ENCODE peak calls at places on chromosomes 3 and 15, in seven cellular contexts. N, O, P, F, H, A and J are unnamed samples.
A peak's percentile ranks its signal among the peaks of the same experiment; 100 is the strongest.

GRCh38 chr3:44323341-44323955 is 15.1 kb upstream of the TCAIM start:
- DNase-seq in N (peak; percentile 80), O (peak; percentile 65), P (peak; percentile 63), F (peak; percentile 17), H (peak; percentile 68), A (peak; percentile 71), J (no peak)

GRCh38 chr3:136189043-136189442 is 7.1 kb downstream of the MSL2 start:
- DNase-seq in N (no peak), O (no peak), P (no peak), F (no peak), H (no peak), A (no peak), J (no peak)

GRCh38 chr15:71753346-71753745 is 57.0 kb upstream of the NR2E3 start:
- DNase-seq in N (peak; percentile 57), O (no peak), P (peak; percentile 9), F (no peak), H (no peak), A (no peak), J (no peak)

GRCh38 chr15:61749169-61749568 is 311.1 kb downstream of the VPS13C start:
- DNase-seq in N (peak; percentile 75), O (no peak), P (no peak), F (no peak), H (no peak), A (no peak), J (no peak)

GRCh38 chr3:42698911-42699230 is 3.7 kb downstream of the HHATL start:
- DNase-seq in N (no peak), O (no peak), P (no peak), F (no peak), H (no peak), A (no peak), J (peak; percentile 77)

GRCh38 chr3:133627789-133628188 is 34.0 kb downstream of the TOPBP1 start:
- DNase-seq in N (no peak), O (no peak), P (no peak), F (no peak), H (no peak), A (no peak), J (no peak)

GRCh38 chr15:62985768-62986167 is 56.8 kb upstream of the TPM1 start:
- DNase-seq in N (no peak), O (no peak), P (peak; percentile 56), F (no peak), H (no peak), A (no peak), J (no peak)

GRCh38 chr3:42755681-42756578 is 17.1 kb downstream of the CCDC13 start:
- DNase-seq in N (peak; percentile 43), O (no peak), P (peak; percentile 22), F (no peak), H (no peak), A (peak; percentile 50), J (no peak)

GRCh38 chr3:90007786-90008499 is 900.5 kb downstream of the EPHA3 start:
- DNase-seq in N (no peak), O (no peak), P (no peak), F (no peak), H (no peak), A (peak; percentile 66), J (no peak)

GRCh38 chr15:87873501-87873900 is 383.0 kb downstream of the NTRK3 start:
- DNase-seq in N (no peak), O (no peak), P (no peak), F (no peak), H (no peak), A (no peak), J (no peak)

GRCh38 chr15:72800819-72801481 is 17.4 kb upstream of the ADPGK start:
- DNase-seq in N (peak; percentile 5), O (no peak), P (no peak), F (no peak), H (no peak), A (no peak), J (no peak)

GRCh38 chr15:92882697-92883642 is 17.2 kb upstream of the CHD2 start:
- DNase-seq in N (no peak), O (peak; percentile 28), P (no peak), F (no peak), H (no peak), A (peak; percentile 68), J (no peak)

GRCh38 chr15:70936326-70936725 is 43.7 kb downstream of the LRRC49 start:
- DNase-seq in N (no peak), O (no peak), P (no peak), F (no peak), H (no peak), A (no peak), J (no peak)

GRCh38 chr3:179322481-179323196 is at the start of gene ZNF639:
- DNase-seq in N (peak; percentile 89), O (peak; percentile 96), P (peak; percentile 60), F (peak; percentile 54), H (peak; percentile 86), A (peak; percentile 87), J (peak; percentile 95)

GRCh38 chr3:177914224-177914623 is 622.0 kb upstream of the KCNMB2 start:
- DNase-seq in N (no peak), O (no peak), P (no peak), F (no peak), H (no peak), A (no peak), J (no peak)

GRCh38 chr3:194031867-194032635 is 103.9 kb upstream of the HES1 start:
- DNase-seq in N (no peak), O (no peak), P (no peak), F (no peak), H (no peak), A (no peak), J (no peak)

GRCh38 chr3:98282205-98282604 is at the start of gene OR5H2:
- DNase-seq in N (no peak), O (no peak), P (no peak), F (no peak), H (no peak), A (no peak), J (no peak)

GRCh38 chr3:150351398-150351797 is 56.7 kb upstream of the TSC22D2 start:
- DNase-seq in N (no peak), O (no peak), P (no peak), F (no peak), H (no peak), A (no peak), J (no peak)

GRCh38 chr3:186458306-186459107 is 85.7 kb downstream of the CRYGS start:
- DNase-seq in N (no peak), O (no peak), P (no peak), F (no peak), H (no peak), A (no peak), J (no peak)

GRCh38 chr3:39104961-39105686 is 2.3 kb downstream of the GORASP1 start:
- DNase-seq in N (peak; percentile 32), O (no peak), P (no peak), F (no peak), H (no peak), A (no peak), J (peak; percentile 75)

GRCh38 chr3:164791263-164791662 is 287.0 kb downstream of the SI start:
- DNase-seq in N (peak; percentile 5), O (no peak), P (no peak), F (no peak), H (no peak), A (no peak), J (no peak)

GRCh38 chr15:69060744-69061143 is 46.2 kb downstream of the NOX5 start:
- DNase-seq in N (peak; percentile 45), O (no peak), P (no peak), F (no peak), H (no peak), A (no peak), J (no peak)

GRCh38 chr3:189363856-189364255 is 192.1 kb downstream of the TPRG1 start:
- DNase-seq in N (no peak), O (no peak), P (no peak), F (no peak), H (no peak), A (peak; percentile 70), J (no peak)

GRCh38 chr3:190718097-190718496 is 144.4 kb downstream of the GMNC start:
- DNase-seq in N (no peak), O (no peak), P (no peak), F (no peak), H (no peak), A (no peak), J (no peak)
- TF ChIP-seq CTCF in N (no peak), O (no peak), P (no peak), F (no peak), H (no peak), A (no peak), J (peak; percentile 53)

GRCh38 chr15:84747423-84748273 is 744 bp upstream of the ZNF592 start:
- DNase-seq in N (peak; percentile 57), O (peak; percentile 74), P (peak; percentile 59), F (peak; percentile 40), H (peak; percentile 66), A (peak; percentile 86), J (no peak)
- TF ChIP-seq CTCF in N (no peak), O (no peak), P (no peak), F (no peak), H (no peak), A (no peak), J (no peak)

GRCh38 chr3:52237659-52238172 is 1.2 kb downstream of the TWF2 start:
- DNase-seq in N (peak; percentile 91), O (no peak), P (peak; percentile 81), F (peak; percentile 87), H (no peak), A (peak; percentile 92), J (no peak)
- TF ChIP-seq CTCF in N (peak; percentile 20), O (no peak), P (no peak), F (peak; percentile 37), H (no peak), A (no peak), J (no peak)

GRCh38 chr15:95025924-95026728 is 794.8 kb downstream of the MCTP2 start:
- DNase-seq in N (peak; percentile 69), O (peak; percentile 73), P (peak; percentile 84), F (no peak), H (peak; percentile 80), A (no peak), J (no peak)
- TF ChIP-seq CTCF in N (peak; percentile 75), O (peak; percentile 61), P (peak; percentile 80), F (peak; percentile 40), H (peak; percentile 78), A (peak; percentile 54), J (peak; percentile 70)

GRCh38 chr3:113968986-113969385 is 21.2 kb downstream of the ZDHHC23 start:
- DNase-seq in N (no peak), O (no peak), P (no peak), F (no peak), H (no peak), A (no peak), J (no peak)

GRCh38 chr3:113963879-113964278 is 16.1 kb downstream of the ZDHHC23 start:
- DNase-seq in N (no peak), O (no peak), P (no peak), F (no peak), H (no peak), A (no peak), J (no peak)

DNA sequence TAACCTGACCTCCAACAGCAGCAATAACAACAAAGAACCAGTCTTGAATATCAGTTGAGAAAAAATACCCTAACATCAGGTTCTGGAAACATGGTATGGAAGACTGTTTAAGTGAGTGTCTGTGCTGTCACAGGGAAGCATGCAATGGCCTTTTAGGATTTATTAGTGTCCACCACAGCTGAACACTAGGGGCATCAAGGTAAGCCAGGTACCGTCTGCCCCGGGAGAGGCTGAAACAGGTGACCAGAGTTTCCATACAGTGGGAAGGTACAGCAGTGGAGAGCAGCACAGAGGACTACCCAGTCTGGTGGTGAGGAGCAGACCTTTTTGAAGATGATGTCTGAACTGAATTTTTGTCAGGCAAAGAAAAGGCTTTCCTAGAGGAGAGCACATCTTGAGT is 18.4 kb downstream of the ZDHHC23 start:
- DNase-seq in N (peak; percentile 12), O (no peak), P (no peak), F (no peak), H (no peak), A (no peak), J (no peak)
- TF ChIP-seq CTCF in N (peak; percentile 38), O (no peak), P (no peak), F (no peak), H (no peak), A (no peak), J (no peak)